ENCODE peak calls at places on chromosomes 1 and 21, in ten cellular contexts. One of them, this sample, is unnamed.

GRCh38 chr1:90593312-90593711 is 123.8 kb downstream of the BARHL2 start:
- DNase-seq in GM23248: no peak
- DNase-seq in A673: no peak
- DNase-seq in effector memory CD4-positive, alpha-beta T cell: no peak
- DNase-seq in stimulated activated CD4-positive, alpha-beta T cell treated with anti-CD3 and anti-CD28 coated beads, TNF-alpha, amount 100 ng/mL, for 1 hour: no peak
- DNase-seq in ELR: no peak
- DNase-seq in stimulated activated CD8-positive, alpha-beta memory T cell treated with anti-CD3 and anti-CD28 coated beads, Interleukin-4, amount 100 ng/mL, for 48 hours: no peak
- DNase-seq in NCI-H345: no peak
- DNase-seq in NCI-H2171: no peak
- DNase-seq in progenitor cell of endocrine pancreas: no peak
- DNase-seq in this sample: no peak

GRCh38 chr1:6188466-6188865 is 8.3 kb upstream of the CHD5 start:
- DNase-seq in GM23248: no peak
- DNase-seq in A673: no peak
- DNase-seq in effector memory CD4-positive, alpha-beta T cell: no peak
- DNase-seq in stimulated activated CD4-positive, alpha-beta T cell treated with anti-CD3 and anti-CD28 coated beads, TNF-alpha, amount 100 ng/mL, for 1 hour: no peak
- DNase-seq in ELR: no peak
- DNase-seq in stimulated activated CD8-positive, alpha-beta memory T cell treated with anti-CD3 and anti-CD28 coated beads, Interleukin-4, amount 100 ng/mL, for 48 hours: no peak
- DNase-seq in NCI-H345: no peak
- DNase-seq in NCI-H2171: no peak
- DNase-seq in progenitor cell of endocrine pancreas: no peak
- DNase-seq in this sample: no peak

GRCh38 chr1:224938652-224939051 is 9.2 kb downstream of the DNAH14 start:
- DNase-seq in GM23248: no peak
- DNase-seq in A673: no peak
- DNase-seq in effector memory CD4-positive, alpha-beta T cell: no peak
- DNase-seq in stimulated activated CD4-positive, alpha-beta T cell treated with anti-CD3 and anti-CD28 coated beads, TNF-alpha, amount 100 ng/mL, for 1 hour: no peak
- DNase-seq in ELR: no peak
- DNase-seq in stimulated activated CD8-positive, alpha-beta memory T cell treated with anti-CD3 and anti-CD28 coated beads, Interleukin-4, amount 100 ng/mL, for 48 hours: no peak
- DNase-seq in NCI-H345: no peak
- DNase-seq in NCI-H2171: no peak
- DNase-seq in progenitor cell of endocrine pancreas: no peak
- DNase-seq in this sample: no peak

GRCh38 chr1:246617156-246617555 is 50.9 kb downstream of the CNST start:
- DNase-seq in GM23248: peak
- DNase-seq in A673: no peak
- DNase-seq in effector memory CD4-positive, alpha-beta T cell: no peak
- DNase-seq in stimulated activated CD4-positive, alpha-beta T cell treated with anti-CD3 and anti-CD28 coated beads, TNF-alpha, amount 100 ng/mL, for 1 hour: no peak
- DNase-seq in ELR: peak
- DNase-seq in stimulated activated CD8-positive, alpha-beta memory T cell treated with anti-CD3 and anti-CD28 coated beads, Interleukin-4, amount 100 ng/mL, for 48 hours: no peak
- DNase-seq in NCI-H345: no peak
- DNase-seq in NCI-H2171: no peak
- DNase-seq in progenitor cell of endocrine pancreas: no peak
- DNase-seq in this sample: no peak

GRCh38 chr21:43664358-43664757 is 5.0 kb downstream of the RRP1B start:
- DNase-seq in GM23248: no peak
- DNase-seq in A673: no peak
- DNase-seq in effector memory CD4-positive, alpha-beta T cell: no peak
- DNase-seq in stimulated activated CD4-positive, alpha-beta T cell treated with anti-CD3 and anti-CD28 coated beads, TNF-alpha, amount 100 ng/mL, for 1 hour: no peak
- DNase-seq in ELR: no peak
- DNase-seq in stimulated activated CD8-positive, alpha-beta memory T cell treated with anti-CD3 and anti-CD28 coated beads, Interleukin-4, amount 100 ng/mL, for 48 hours: no peak
- DNase-seq in NCI-H345: no peak
- DNase-seq in NCI-H2171: no peak
- DNase-seq in progenitor cell of endocrine pancreas: no peak
- DNase-seq in this sample: no peak

GRCh38 chr1:156276532-156276931 is 6.1 kb downstream of the SMG5 start:
- DNase-seq in GM23248: peak
- DNase-seq in A673: no peak
- DNase-seq in effector memory CD4-positive, alpha-beta T cell: no peak
- DNase-seq in stimulated activated CD4-positive, alpha-beta T cell treated with anti-CD3 and anti-CD28 coated beads, TNF-alpha, amount 100 ng/mL, for 1 hour: no peak
- DNase-seq in ELR: no peak
- DNase-seq in stimulated activated CD8-positive, alpha-beta memory T cell treated with anti-CD3 and anti-CD28 coated beads, Interleukin-4, amount 100 ng/mL, for 48 hours: no peak
- DNase-seq in NCI-H345: no peak
- DNase-seq in NCI-H2171: no peak
- DNase-seq in progenitor cell of endocrine pancreas: no peak
- DNase-seq in this sample: no peak

GRCh38 chr1:17301767-17302166 is 6.2 kb upstream of the PADI4 start:
- DNase-seq in GM23248: no peak
- DNase-seq in A673: no peak
- DNase-seq in effector memory CD4-positive, alpha-beta T cell: no peak
- DNase-seq in stimulated activated CD4-positive, alpha-beta T cell treated with anti-CD3 and anti-CD28 coated beads, TNF-alpha, amount 100 ng/mL, for 1 hour: no peak
- DNase-seq in ELR: no peak
- DNase-seq in stimulated activated CD8-positive, alpha-beta memory T cell treated with anti-CD3 and anti-CD28 coated beads, Interleukin-4, amount 100 ng/mL, for 48 hours: no peak
- DNase-seq in NCI-H345: no peak
- DNase-seq in NCI-H2171: peak
- DNase-seq in progenitor cell of endocrine pancreas: no peak
- DNase-seq in this sample: peak

GRCh38 chr1:94538243-94538827 is 3.2 kb downstream of the F3 start:
- DNase-seq in GM23248: no peak
- DNase-seq in A673: no peak
- DNase-seq in effector memory CD4-positive, alpha-beta T cell: no peak
- DNase-seq in stimulated activated CD4-positive, alpha-beta T cell treated with anti-CD3 and anti-CD28 coated beads, TNF-alpha, amount 100 ng/mL, for 1 hour: no peak
- DNase-seq in ELR: no peak
- DNase-seq in stimulated activated CD8-positive, alpha-beta memory T cell treated with anti-CD3 and anti-CD28 coated beads, Interleukin-4, amount 100 ng/mL, for 48 hours: no peak
- DNase-seq in NCI-H345: no peak
- DNase-seq in NCI-H2171: no peak
- DNase-seq in progenitor cell of endocrine pancreas: no peak
- DNase-seq in this sample: no peak

GRCh38 chr1:1926886-1927660 is 8.0 kb upstream of the TMEM52 start:
- DNase-seq in GM23248: no peak
- DNase-seq in A673: no peak
- DNase-seq in effector memory CD4-positive, alpha-beta T cell: no peak
- DNase-seq in stimulated activated CD4-positive, alpha-beta T cell treated with anti-CD3 and anti-CD28 coated beads, TNF-alpha, amount 100 ng/mL, for 1 hour: no peak
- DNase-seq in ELR: no peak
- DNase-seq in stimulated activated CD8-positive, alpha-beta memory T cell treated with anti-CD3 and anti-CD28 coated beads, Interleukin-4, amount 100 ng/mL, for 48 hours: no peak
- DNase-seq in NCI-H345: no peak
- DNase-seq in NCI-H2171: no peak
- DNase-seq in progenitor cell of endocrine pancreas: no peak
- DNase-seq in this sample: no peak

GRCh38 chr1:203462878-203463277 is 12.7 kb upstream of the PRELP start:
- DNase-seq in GM23248: peak
- DNase-seq in A673: no peak
- DNase-seq in effector memory CD4-positive, alpha-beta T cell: no peak
- DNase-seq in stimulated activated CD4-positive, alpha-beta T cell treated with anti-CD3 and anti-CD28 coated beads, TNF-alpha, amount 100 ng/mL, for 1 hour: no peak
- DNase-seq in ELR: peak
- DNase-seq in stimulated activated CD8-positive, alpha-beta memory T cell treated with anti-CD3 and anti-CD28 coated beads, Interleukin-4, amount 100 ng/mL, for 48 hours: no peak
- DNase-seq in NCI-H345: no peak
- DNase-seq in NCI-H2171: no peak
- DNase-seq in progenitor cell of endocrine pancreas: no peak
- DNase-seq in this sample: no peak

GRCh38 chr1:50369830-50370229 is 53.4 kb downstream of the DMRTA2 start:
- DNase-seq in GM23248: no peak
- DNase-seq in A673: no peak
- DNase-seq in effector memory CD4-positive, alpha-beta T cell: no peak
- DNase-seq in stimulated activated CD4-positive, alpha-beta T cell treated with anti-CD3 and anti-CD28 coated beads, TNF-alpha, amount 100 ng/mL, for 1 hour: no peak
- DNase-seq in ELR: peak
- DNase-seq in stimulated activated CD8-positive, alpha-beta memory T cell treated with anti-CD3 and anti-CD28 coated beads, Interleukin-4, amount 100 ng/mL, for 48 hours: no peak
- DNase-seq in NCI-H345: no peak
- DNase-seq in NCI-H2171: no peak
- DNase-seq in progenitor cell of endocrine pancreas: no peak
- DNase-seq in this sample: peak

GRCh38 chr1:213274140-213274539 is 223.1 kb downstream of the RPS6KC1 start:
- DNase-seq in GM23248: no peak
- DNase-seq in A673: no peak
- DNase-seq in effector memory CD4-positive, alpha-beta T cell: no peak
- DNase-seq in stimulated activated CD4-positive, alpha-beta T cell treated with anti-CD3 and anti-CD28 coated beads, TNF-alpha, amount 100 ng/mL, for 1 hour: no peak
- DNase-seq in ELR: no peak
- DNase-seq in stimulated activated CD8-positive, alpha-beta memory T cell treated with anti-CD3 and anti-CD28 coated beads, Interleukin-4, amount 100 ng/mL, for 48 hours: no peak
- DNase-seq in NCI-H345: no peak
- DNase-seq in NCI-H2171: no peak
- DNase-seq in progenitor cell of endocrine pancreas: no peak
- DNase-seq in this sample: no peak

GRCh38 chr1:7641587-7642417 is 129.3 kb upstream of the VAMP3 start:
- DNase-seq in GM23248: no peak
- DNase-seq in A673: no peak
- DNase-seq in effector memory CD4-positive, alpha-beta T cell: no peak
- DNase-seq in stimulated activated CD4-positive, alpha-beta T cell treated with anti-CD3 and anti-CD28 coated beads, TNF-alpha, amount 100 ng/mL, for 1 hour: no peak
- DNase-seq in ELR: peak
- DNase-seq in stimulated activated CD8-positive, alpha-beta memory T cell treated with anti-CD3 and anti-CD28 coated beads, Interleukin-4, amount 100 ng/mL, for 48 hours: no peak
- DNase-seq in NCI-H345: no peak
- DNase-seq in NCI-H2171: no peak
- DNase-seq in progenitor cell of endocrine pancreas: no peak
- DNase-seq in this sample: no peak

GRCh38 chr1:10759413-10760200 is 36.8 kb downstream of the CASZ1 start:
- DNase-seq in GM23248: no peak
- DNase-seq in A673: no peak
- DNase-seq in effector memory CD4-positive, alpha-beta T cell: no peak
- DNase-seq in stimulated activated CD4-positive, alpha-beta T cell treated with anti-CD3 and anti-CD28 coated beads, TNF-alpha, amount 100 ng/mL, for 1 hour: no peak
- DNase-seq in ELR: no peak
- DNase-seq in stimulated activated CD8-positive, alpha-beta memory T cell treated with anti-CD3 and anti-CD28 coated beads, Interleukin-4, amount 100 ng/mL, for 48 hours: no peak
- DNase-seq in NCI-H345: no peak
- DNase-seq in NCI-H2171: no peak
- DNase-seq in progenitor cell of endocrine pancreas: no peak
- DNase-seq in this sample: no peak

GRCh38 chr1:91872560-91873081 is 13.3 kb downstream of the TGFBR3 start:
- DNase-seq in GM23248: peak
- DNase-seq in A673: no peak
- DNase-seq in effector memory CD4-positive, alpha-beta T cell: no peak
- DNase-seq in stimulated activated CD4-positive, alpha-beta T cell treated with anti-CD3 and anti-CD28 coated beads, TNF-alpha, amount 100 ng/mL, for 1 hour: no peak
- DNase-seq in ELR: peak
- DNase-seq in stimulated activated CD8-positive, alpha-beta memory T cell treated with anti-CD3 and anti-CD28 coated beads, Interleukin-4, amount 100 ng/mL, for 48 hours: peak
- DNase-seq in NCI-H345: no peak
- DNase-seq in NCI-H2171: no peak
- DNase-seq in progenitor cell of endocrine pancreas: no peak
- DNase-seq in this sample: no peak

GRCh38 chr1:26450906-26451305 is 18.8 kb downstream of the DHDDS start:
- DNase-seq in GM23248: no peak
- DNase-seq in A673: no peak
- DNase-seq in effector memory CD4-positive, alpha-beta T cell: no peak
- DNase-seq in stimulated activated CD4-positive, alpha-beta T cell treated with anti-CD3 and anti-CD28 coated beads, TNF-alpha, amount 100 ng/mL, for 1 hour: no peak
- DNase-seq in ELR: no peak
- DNase-seq in stimulated activated CD8-positive, alpha-beta memory T cell treated with anti-CD3 and anti-CD28 coated beads, Interleukin-4, amount 100 ng/mL, for 48 hours: no peak
- DNase-seq in NCI-H345: no peak
- DNase-seq in NCI-H2171: no peak
- DNase-seq in progenitor cell of endocrine pancreas: no peak
- DNase-seq in this sample: no peak

GRCh38 chr21:15617968-15618367 is 111.8 kb upstream of the USP25 start:
- DNase-seq in GM23248: peak
- DNase-seq in A673: peak
- DNase-seq in effector memory CD4-positive, alpha-beta T cell: no peak
- DNase-seq in stimulated activated CD4-positive, alpha-beta T cell treated with anti-CD3 and anti-CD28 coated beads, TNF-alpha, amount 100 ng/mL, for 1 hour: no peak
- DNase-seq in ELR: peak
- DNase-seq in stimulated activated CD8-positive, alpha-beta memory T cell treated with anti-CD3 and anti-CD28 coated beads, Interleukin-4, amount 100 ng/mL, for 48 hours: no peak
- DNase-seq in NCI-H345: no peak
- DNase-seq in NCI-H2171: no peak
- DNase-seq in progenitor cell of endocrine pancreas: no peak
- DNase-seq in this sample: no peak

This sample was measured in NCI-H1694.